ENCODE peak calls at places on chromosomes 12 and 14, in ten cellular contexts. D is tibial nerve; S is AG04450; L is left ventricle myocardium inferior; K is ovary; Q is CD4-positive, alpha-beta T cell; M is neuronal stem cell; C is tibial artery; E is dorsolateral prefrontal cortex; X is esophagus squamous epithelium. Z is an unnamed sample.

GRCh38 chr14:69325646-69326265 is 65.8 kb downstream of the GALNT16 start:
- DNase-seq in E (peak; percentile 1), L (no peak), D (no peak), Q (peak; percentile 7), S (no peak), X (no peak), C (peak; percentile 57), K (no peak), M (no peak), Z (no peak)

GRCh38 chr12:111355181-111355925 is 13.5 kb downstream of the PHETA1 start:
- DNase-seq in L (no peak), S (no peak), E (no peak), K (no peak), Q (no peak), C (no peak), X (no peak), M (no peak), D (no peak), Z (no peak)

GRCh38 chr12:74033531-74033930 is 504.1 kb upstream of the ATXN7L3B start:
- DNase-seq in S (no peak), K (no peak), D (no peak), X (no peak), Q (no peak), M (no peak), E (no peak), C (no peak), L (no peak), Z (no peak)

GRCh38 chr12:49810159-49810459 is 18.1 kb downstream of the NCKAP5L start:
- DNase-seq in S (no peak), X (no peak), C (no peak), D (no peak), E (no peak), L (no peak), K (no peak), M (no peak), Q (no peak), Z (no peak)

GRCh38 chr12:39417916-39418315 is 25.0 kb downstream of the KIF21A start:
- DNase-seq in C (no peak), K (no peak), D (no peak), L (no peak), Q (no peak), S (no peak), M (no peak), E (no peak), X (no peak), Z (no peak)

GRCh38 chr12:12081836-12082497 is 11.2 kb downstream of the BCL2L14 start:
- DNase-seq in C (no peak), S (no peak), M (peak; percentile 20), X (no peak), E (no peak), Q (no peak), L (no peak), D (no peak), K (no peak), Z (peak; percentile 25)

GRCh38 chr12:26124491-26125450 is at the start of gene BHLHE41:
- DNase-seq in S (no peak), K (peak; percentile 83), D (peak; percentile 63), M (peak; percentile 51), X (peak; percentile 21), E (peak; percentile 92), Q (no peak), L (peak; percentile 84), C (peak; percentile 96), Z (no peak)

GRCh38 chr12:57019983-57020719 is 3.8 kb upstream of the TAC3 start:
- DNase-seq in S (no peak), E (no peak), Q (no peak), D (no peak), L (no peak), M (no peak), X (no peak), C (no peak), K (no peak), Z (peak; percentile 63)

GRCh38 chr12:55926738-55927587 is 731 bp downstream of the PYM1 start:
- DNase-seq in L (peak; percentile 87), E (peak; percentile 85), D (peak; percentile 81), Q (peak; percentile 90), C (peak; percentile 94), K (peak; percentile 93), X (peak; percentile 56), M (peak; percentile 86), S (peak; percentile 74), Z (peak; percentile 81)

GRCh38 chr12:63955831-63956685 is 111.6 kb downstream of the SRGAP1 start:
- DNase-seq in S (no peak), C (peak; percentile 71), D (peak; percentile 25), E (no peak), K (peak; percentile 72), L (no peak), X (no peak), M (no peak), Q (no peak), Z (peak; percentile 64)

DNA sequence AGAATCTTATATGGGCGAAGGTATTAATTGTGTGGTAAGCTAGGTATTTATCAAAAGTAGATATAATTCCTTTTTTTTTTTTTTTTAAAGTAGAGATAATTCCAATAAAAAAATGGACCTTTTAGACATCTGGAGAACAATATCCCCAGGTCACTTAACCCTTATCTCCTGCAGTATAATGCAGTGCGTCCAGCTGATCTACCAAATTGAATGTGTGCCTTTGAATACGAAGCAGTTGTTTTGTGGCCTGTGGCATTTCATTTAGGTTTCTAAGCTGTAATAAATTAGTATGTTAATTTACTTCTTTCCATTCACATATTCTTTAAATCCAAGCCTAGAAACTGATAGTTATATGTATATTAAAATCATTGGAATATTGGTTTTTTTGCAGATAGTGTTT is 3.1 kb downstream of the FUT8 start:
- DNase-seq in Q (no peak), E (no peak), M (no peak), S (no peak), D (no peak), C (no peak), X (no peak), L (no peak), K (no peak), Z (no peak)
- H3K27me3 ChIP-seq in Q (no peaks in the 10 kb centered on the region), E (no peaks in the 10 kb centered on the region), M (no peaks in the 10 kb centered on the region), S (no peaks in the 10 kb centered on the region), D (no peaks in the 10 kb centered on the region), C (no peaks in the 10 kb centered on the region), X (no peaks in the 10 kb centered on the region), L (no peaks in the 10 kb centered on the region), K (no peaks in the 10 kb centered on the region), Z (no peaks in the 10 kb centered on the region)

GRCh38 chr12:113468365-113469223 is 3.1 kb downstream of the LHX5 start:
- DNase-seq in D (no peak), E (no peak), K (no peak), Q (no peak), M (peak; percentile 30), S (no peak), C (no peak), L (no peak), X (no peak), Z (no peak)

GRCh38 chr12:113469224-113469652 is 2.4 kb downstream of the LHX5 start:
- DNase-seq in S (no peak), K (no peak), D (no peak), L (no peak), C (no peak), X (no peak), Q (no peak), M (no peak), E (no peak), Z (no peak)

GRCh38 chr12:113467154-113467513 is 4.5 kb downstream of the LHX5 start:
- DNase-seq in M (no peak), D (no peak), L (no peak), X (no peak), K (no peak), E (no peak), Q (no peak), S (no peak), C (no peak), Z (no peak)

GRCh38 chr12:113466770-113467153 is 4.9 kb downstream of the LHX5 start:
- DNase-seq in C (no peak), X (no peak), L (no peak), D (no peak), K (no peak), S (no peak), E (no peak), M (no peak), Q (no peak), Z (no peak)

GRCh38 chr12:113467514-113468364 is 3.9 kb downstream of the LHX5 start:
- DNase-seq in Q (no peak), M (no peak), L (no peak), D (no peak), K (no peak), S (no peak), E (no peak), C (no peak), X (no peak), Z (peak; percentile 49)
- H3K27me3 ChIP-seq in Q (peaks cover 100% of the 10 kb centered on the region), M (peaks cover 59% of the 10 kb centered on the region), L (peaks cover 100% of the 10 kb centered on the region), D (no peaks in the 10 kb centered on the region), K (peaks cover 5% of the 10 kb centered on the region), S (peaks cover 97% of the 10 kb centered on the region), E (peaks cover 100% of the 10 kb centered on the region), C (peaks cover 100% of the 10 kb centered on the region), X (peaks cover 88% of the 10 kb centered on the region), Z (peaks cover 70% of the 10 kb centered on the region)

GRCh38 chr12:131639270-131639940 is 71.5 kb upstream of the SFSWAP start:
- DNase-seq in M (no peak), Q (no peak), E (no peak), X (no peak), D (no peak), C (peak; percentile 37), L (no peak), K (no peak), S (no peak), Z (no peak)

GRCh38 chr12:131634037-131634436 is 76.9 kb upstream of the SFSWAP start:
- DNase-seq in S (no peak), C (peak; percentile 46), E (no peak), L (no peak), Q (no peak), M (no peak), K (no peak), D (no peak), X (no peak), Z (no peak)

GRCh38 chr12:131637986-131638385 is 72.9 kb upstream of the SFSWAP start:
- DNase-seq in K (no peak), D (no peak), M (no peak), Q (no peak), X (no peak), S (no peak), C (peak; percentile 24), L (no peak), E (no peak), Z (no peak)

GRCh38 chr12:131636940-131637750 is 73.7 kb upstream of the SFSWAP start:
- DNase-seq in L (no peak), K (no peak), Q (no peak), M (no peak), S (no peak), D (no peak), E (no peak), X (no peak), C (peak; percentile 43), Z (no peak)

DNA sequence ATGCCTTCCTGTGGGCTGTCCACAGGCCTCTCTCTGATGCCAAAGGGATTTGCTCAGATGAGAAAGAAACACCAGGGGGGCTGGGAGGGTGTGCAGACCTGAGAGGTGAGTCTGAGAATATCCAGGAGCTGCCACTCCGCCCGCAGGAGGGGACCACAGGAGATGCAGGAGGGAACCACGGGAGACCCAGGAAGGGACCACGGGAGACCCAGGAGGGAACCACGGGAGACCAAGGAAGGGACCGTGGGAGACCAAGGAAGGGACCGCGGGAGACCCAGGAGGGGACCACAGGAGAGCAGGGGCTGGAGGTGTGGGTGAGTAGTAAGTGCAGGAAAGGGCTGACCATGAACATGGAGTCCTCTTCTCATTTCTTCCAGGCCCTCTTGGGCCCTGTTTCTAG is 74.6 kb upstream of the SFSWAP start:
- DNase-seq in K (no peak), M (no peak), Q (no peak), X (no peak), C (peak; percentile 53), D (no peak), E (no peak), L (no peak), S (no peak), Z (no peak)
- H3K27me3 ChIP-seq in K (no peaks in the 10 kb centered on the region), M (no peaks in the 10 kb centered on the region), Q (peaks cover 7% of the 10 kb centered on the region), X (no peaks in the 10 kb centered on the region), C (peaks cover 38% of the 10 kb centered on the region), D (no peaks in the 10 kb centered on the region), E (no peaks in the 10 kb centered on the region), L (peaks cover 75% of the 10 kb centered on the region), S (no peaks in the 10 kb centered on the region), Z (no peaks in the 10 kb centered on the region)

GRCh38 chr12:132229423-132229760 is 85.1 kb downstream of the NOC4L start:
- DNase-seq in E (no peak), Q (no peak), D (no peak), M (no peak), X (no peak), L (no peak), S (no peak), K (no peak), C (peak; percentile 48), Z (no peak)
- H3K27me3 ChIP-seq in E (no peaks in the 10 kb centered on the region), Q (peaks cover 13% of the 10 kb centered on the region), D (no peaks in the 10 kb centered on the region), M (peaks cover 5% of the 10 kb centered on the region), X (peaks cover 9% of the 10 kb centered on the region), L (peaks cover 59% of the 10 kb centered on the region), S (no peaks in the 10 kb centered on the region), K (no peaks in the 10 kb centered on the region), C (peaks cover 63% of the 10 kb centered on the region), Z (no peaks in the 10 kb centered on the region)

Z was measured in bronchial epithelial cell.